ENCODE peak calls at places on chromosome 21, in six cellular contexts. V is heart right ventricle; Y is tibial nerve; N is GM12865; R is brain microvascular endothelial cell; T is CD8-positive, alpha-beta memory T cell. D is an unnamed sample.

GRCh38 chr21:29829514-29830255 is 110.1 kb downstream of the GRIK1 start:
- DNase-seq in R (no peak), V (no peak), T (no peak), Y (no peak), N (no peak), D (no peak)

GRCh38 chr21:37878946-37879660 is 37.2 kb downstream of the KCNJ6 start:
- DNase-seq in Y (no peak), R (peak; percentile 89), V (no peak), N (no peak), T (no peak), D (no peak)

GRCh38 chr21:36103434-36103833 is 31.4 kb upstream of the CBR3 start:
- DNase-seq in N (no peak), V (no peak), T (no peak), Y (no peak), R (no peak), D (no peak)

GRCh38 chr21:35540950-35541632 is 492.0 kb upstream of the RUNX1 start:
- DNase-seq in N (no peak), Y (no peak), T (no peak), R (no peak), V (no peak), D (no peak)

GRCh38 chr21:46459356-46460112 is 843 bp downstream of the DIP2A start:
- DNase-seq in T (no peak), N (peak; percentile 13), V (peak; percentile 34), Y (peak; percentile 36), R (peak; percentile 29), D (no peak)

GRCh38 chr21:26064506-26064905 is 106.1 kb downstream of the APP start:
- DNase-seq in N (no peak), V (no peak), Y (no peak), T (no peak), R (no peak), D (no peak)

GRCh38 chr21:28538987-28539622 is 453.6 kb downstream of the LTN1 start:
- DNase-seq in N (no peak), V (no peak), R (peak; percentile 68), T (no peak), Y (no peak), D (no peak)

GRCh38 chr21:29423521-29423920 is 124.8 kb downstream of the BACH1 start:
- DNase-seq in R (no peak), T (no peak), V (no peak), Y (no peak), N (no peak), D (no peak)

GRCh38 chr21:19489930-19490329 is 1086.3 kb upstream of the TMPRSS15 start:
- DNase-seq in Y (no peak), N (no peak), V (no peak), T (no peak), R (no peak), D (no peak)

GRCh38 chr21:34865922-34866271 is 183.2 kb downstream of the RUNX1 start:
- DNase-seq in V (no peak), N (peak; percentile 94), T (no peak), Y (no peak), R (no peak), D (no peak)

DNA sequence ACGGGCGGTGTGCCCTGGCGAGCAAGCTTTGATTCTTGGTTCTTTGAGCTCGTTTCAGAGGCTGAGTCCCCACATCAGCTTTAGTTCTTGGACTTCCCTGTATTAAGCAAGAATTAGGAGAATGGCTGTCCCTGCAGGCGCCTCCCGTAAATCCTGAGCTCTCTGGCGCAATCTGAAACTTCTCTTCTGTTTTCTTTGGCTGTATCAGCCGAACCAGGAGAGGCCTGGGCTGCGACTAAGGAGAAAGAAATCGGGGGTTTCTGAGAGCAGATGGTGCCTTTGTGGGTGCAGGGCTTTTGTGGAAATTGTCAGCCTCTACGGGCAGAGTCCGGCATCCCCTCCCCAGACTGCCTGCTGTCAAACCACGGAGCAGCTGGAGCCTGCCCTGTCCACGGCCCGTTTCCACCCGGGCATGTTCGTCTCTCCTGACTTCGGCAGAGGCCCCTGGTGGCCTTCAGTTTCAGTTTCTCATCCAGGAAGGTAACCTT is 17.9 kb downstream of the CSTB start:
- DNase-seq in V (no peak), R (no peak), Y (peak; percentile 67), T (no peak), N (no peak), D (no peak)
- H3K4me3 ChIP-seq in V (peak overlapping the region; percentile 18), R (no peak overlapping the region), Y (no peak overlapping the region), T (no peak overlapping the region), N (no peak overlapping the region), D (no peak overlapping the region)

DNA sequence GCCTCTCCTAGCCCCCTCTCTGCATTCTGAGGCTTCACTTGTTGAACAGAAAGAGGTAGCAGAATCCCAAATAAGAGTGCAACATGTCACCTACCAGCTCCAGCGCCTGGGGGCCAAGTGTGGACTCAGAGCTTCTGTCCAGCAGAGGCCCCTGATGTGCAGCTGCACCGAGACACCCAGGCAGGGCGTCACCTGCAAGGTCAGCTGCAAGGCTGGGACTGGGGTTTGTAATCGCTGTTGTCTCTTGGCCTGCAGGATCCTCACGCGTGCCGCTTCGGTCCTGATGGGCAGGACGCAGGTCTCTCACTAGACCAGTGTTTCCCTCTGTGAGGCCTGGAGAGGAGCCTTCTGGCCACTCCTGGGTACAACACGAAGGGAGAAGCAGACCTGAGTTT is 4.3 kb upstream of the SLX9 start:
- DNase-seq in V (no peak), T (no peak), N (no peak), R (no peak), Y (no peak), D (no peak)
- H3K4me3 ChIP-seq in V (no peak overlapping the region), T (no peak overlapping the region), N (no peak overlapping the region), R (no peak overlapping the region), Y (no peak overlapping the region), D (no peak overlapping the region)

DNA sequence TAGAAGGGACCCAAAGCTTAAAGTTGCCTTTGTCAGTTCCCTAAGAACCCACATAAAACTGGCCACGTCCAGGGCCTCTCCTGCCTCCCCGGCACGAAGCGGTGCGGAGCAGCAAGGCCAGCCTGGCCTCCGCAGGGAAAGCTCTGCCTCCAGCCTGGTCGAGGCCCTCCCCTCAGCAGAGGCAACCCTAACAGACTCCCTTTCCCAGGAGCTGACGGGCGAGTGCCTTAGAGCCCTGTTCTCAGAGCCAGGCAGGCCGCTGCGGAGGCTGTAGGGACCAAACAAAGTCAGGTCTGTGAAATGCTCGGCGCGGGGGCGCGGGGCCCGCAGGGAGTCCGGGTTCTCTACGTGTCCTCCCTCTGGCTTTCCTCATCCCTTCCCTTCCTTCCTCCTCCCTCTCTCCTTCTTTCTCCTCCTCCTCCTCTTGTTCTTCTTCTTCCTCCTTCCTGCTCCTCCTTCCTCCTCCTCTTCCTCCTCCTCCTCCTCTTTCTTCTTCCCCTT is 40.7 kb downstream of the RIPK4 start:
- DNase-seq in V (no peak), Y (no peak), N (no peak), T (no peak), R (no peak), D (no peak)
- H3K4me3 ChIP-seq in V (no peak overlapping the region), Y (no peak overlapping the region), N (no peak overlapping the region), T (no peak overlapping the region), R (no peak overlapping the region), D (no peak overlapping the region)

GRCh38 chr21:32521736-32522360 is 63.5 kb downstream of the TCP10L start:
- DNase-seq in V (no peak), R (no peak), Y (no peak), T (no peak), N (no peak), D (no peak)
- H3K4me3 ChIP-seq in V (peak overlapping the region; percentile 7), R (no peak overlapping the region), Y (no peak overlapping the region), T (no peak overlapping the region), N (no peak overlapping the region), D (no peak overlapping the region)

GRCh38 chr21:39014751-39015150 is 168.5 kb downstream of the PSMG1 start:
- DNase-seq in T (no peak), N (no peak), V (no peak), R (peak; percentile 85), Y (no peak), D (no peak)

GRCh38 chr21:39012314-39013230 is 170.7 kb downstream of the PSMG1 start:
- DNase-seq in R (no peak), N (no peak), Y (no peak), T (no peak), V (no peak), D (no peak)

GRCh38 chr21:39020751-39021474 is 162.3 kb downstream of the PSMG1 start:
- DNase-seq in Y (no peak), V (no peak), N (no peak), R (peak; percentile 47), T (no peak), D (no peak)

GRCh38 chr21:39018730-39019129 is 164.5 kb downstream of the PSMG1 start:
- DNase-seq in N (no peak), V (no peak), R (no peak), T (no peak), Y (no peak), D (no peak)

GRCh38 chr21:39016740-39017315 is 166.4 kb downstream of the PSMG1 start:
- DNase-seq in Y (no peak), V (no peak), T (no peak), N (peak; percentile 74), R (no peak), D (no peak)
- H3K4me3 ChIP-seq in Y (no peak overlapping the region), V (no peak overlapping the region), T (no peak overlapping the region), N (no peak overlapping the region), R (no peak overlapping the region), D (no peak overlapping the region)

GRCh38 chr21:39430457-39430856 is 15.1 kb downstream of the LCA5L start:
- DNase-seq in V (no peak), T (no peak), R (no peak), N (no peak), Y (no peak), D (no peak)
- H3K4me3 ChIP-seq in V (no peak overlapping the region), T (no peak overlapping the region), R (no peak overlapping the region), N (no peak overlapping the region), Y (no peak overlapping the region), D (no peak overlapping the region)

GRCh38 chr21:44986471-44987291 is 46.9 kb downstream of the SLX9 start:
- DNase-seq in R (no peak), V (no peak), Y (no peak), T (no peak), N (no peak), D (no peak)

GRCh38 chr21:44988607-44989537 is 49.0 kb downstream of the SLX9 start:
- DNase-seq in T (no peak), Y (no peak), N (no peak), R (no peak), V (no peak), D (no peak)

GRCh38 chr21:44989538-44989888 is 49.7 kb downstream of the SLX9 start:
- DNase-seq in R (no peak), T (no peak), V (no peak), N (no peak), Y (no peak), D (no peak)

GRCh38 chr21:44987301-44987885 is 47.6 kb downstream of the SLX9 start:
- DNase-seq in N (no peak), T (no peak), R (no peak), Y (no peak), V (no peak), D (no peak)

DNA sequence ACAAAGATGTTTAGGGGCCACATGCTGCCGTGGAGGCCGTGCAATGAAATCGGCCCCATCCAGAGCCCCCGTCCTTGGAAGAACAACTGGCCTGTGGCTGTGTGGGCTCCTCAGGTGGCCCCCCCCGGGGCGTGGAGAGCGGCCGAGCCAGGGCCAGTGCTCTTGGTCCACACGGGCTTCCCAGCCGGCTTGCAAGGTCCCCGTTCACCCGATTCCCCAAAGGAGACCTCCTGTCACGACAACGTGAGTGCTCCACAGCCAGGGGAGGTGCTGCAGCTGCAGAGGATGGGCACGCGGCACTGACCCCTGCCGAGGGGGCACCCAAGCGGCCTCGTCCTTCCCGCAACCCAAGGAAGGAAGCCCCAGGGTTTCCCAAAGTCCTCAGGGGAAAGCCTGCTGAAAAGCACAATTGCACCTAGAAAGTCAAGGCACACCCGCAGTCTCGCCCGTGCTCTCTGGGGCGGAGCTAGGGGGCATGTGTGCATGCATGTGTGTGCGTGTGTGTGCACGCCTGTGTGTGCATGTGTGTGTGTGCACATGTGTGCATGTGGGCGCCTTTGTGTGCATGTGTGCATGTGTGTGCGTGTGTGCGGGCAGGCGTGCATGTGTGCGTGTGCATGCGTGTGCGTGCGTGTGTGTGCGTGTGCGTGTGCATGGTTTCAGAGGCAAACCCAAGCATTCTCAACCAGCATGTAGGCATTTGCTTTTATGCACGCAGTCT is 48.2 kb downstream of the SLX9 start:
- DNase-seq in Y (no peak), N (no peak), R (no peak), V (no peak), T (no peak), D (no peak)
- H3K4me3 ChIP-seq in Y (no peak overlapping the region), N (no peak overlapping the region), R (no peak overlapping the region), V (no peak overlapping the region), T (no peak overlapping the region), D (no peak overlapping the region)